ENCODE peak calls at places on chromosomes 6 and 20, in seven cellular contexts. One of them, this sample, is unnamed.

GRCh38 chr20:45985573-45985972 is 13.6 kb upstream of the ZNF335 start:
- DNase-seq in NCI-H748 treated with DMSO at 0.1 percent for 48 hours: no peak
- DNase-seq in BJ: no peak
- DNase-seq in fibroblast of lung: no peak
- DNase-seq in IMR-90: no peak
- DNase-seq in ascending aorta: no peak
- DNase-seq in NCI-H1105: no peak
- DNase-seq in this sample: no peak

GRCh38 chr6:107080036-107080435 is 35.3 kb downstream of the BEND3 start:
- DNase-seq in NCI-H748 treated with DMSO at 0.1 percent for 48 hours: no peak
- DNase-seq in ascending aorta: no peak
- DNase-seq in NCI-H1105: no peak
- DNase-seq in fibroblast of lung: no peak
- DNase-seq in IMR-90: no peak
- DNase-seq in BJ: no peak
- DNase-seq in this sample: peak

GRCh38 chr6:12173670-12174069 is 116.5 kb upstream of the EDN1 start:
- DNase-seq in ascending aorta: no peak
- DNase-seq in NCI-H1105: no peak
- DNase-seq in fibroblast of lung: no peak
- DNase-seq in IMR-90: no peak
- DNase-seq in BJ: no peak
- DNase-seq in NCI-H748 treated with DMSO at 0.1 percent for 48 hours: no peak
- DNase-seq in this sample: no peak

GRCh38 chr6:31114970-31115849 is 610 bp downstream of the PSORS1C1 start:
- DNase-seq in NCI-H748 treated with DMSO at 0.1 percent for 48 hours: no peak
- DNase-seq in IMR-90: peak
- DNase-seq in NCI-H1105: no peak
- DNase-seq in ascending aorta: no peak
- DNase-seq in BJ: no peak
- DNase-seq in fibroblast of lung: peak
- DNase-seq in this sample: no peak

GRCh38 chr20:23294166-23294565 is 56.4 kb upstream of the NXT1 start:
- DNase-seq in BJ: no peak
- DNase-seq in NCI-H1105: no peak
- DNase-seq in IMR-90: no peak
- DNase-seq in fibroblast of lung: no peak
- DNase-seq in ascending aorta: no peak
- DNase-seq in NCI-H748 treated with DMSO at 0.1 percent for 48 hours: no peak
- DNase-seq in this sample: no peak

GRCh38 chr6:83071707-83072106 is 4.2 kb downstream of the DOP1A start:
- DNase-seq in NCI-H748 treated with DMSO at 0.1 percent for 48 hours: no peak
- DNase-seq in fibroblast of lung: no peak
- DNase-seq in IMR-90: no peak
- DNase-seq in BJ: no peak
- DNase-seq in ascending aorta: no peak
- DNase-seq in NCI-H1105: no peak
- DNase-seq in this sample: no peak

GRCh38 chr20:44392776-44393607 is 37.5 kb downstream of the HNF4A start:
- DNase-seq in fibroblast of lung: no peak
- DNase-seq in IMR-90: no peak
- DNase-seq in BJ: no peak
- DNase-seq in NCI-H748 treated with DMSO at 0.1 percent for 48 hours: no peak
- DNase-seq in ascending aorta: no peak
- DNase-seq in NCI-H1105: no peak
- DNase-seq in this sample: no peak

GRCh38 chr20:47713941-47714450 is 71.3 kb downstream of the SULF2 start:
- DNase-seq in NCI-H1105: no peak
- DNase-seq in ascending aorta: no peak
- DNase-seq in BJ: no peak
- DNase-seq in fibroblast of lung: peak
- DNase-seq in NCI-H748 treated with DMSO at 0.1 percent for 48 hours: peak
- DNase-seq in IMR-90: peak
- DNase-seq in this sample: no peak

GRCh38 chr6:45827952-45828530 is 187.6 kb downstream of the CLIC5 start:
- DNase-seq in NCI-H1105: no peak
- DNase-seq in ascending aorta: no peak
- DNase-seq in fibroblast of lung: peak
- DNase-seq in BJ: no peak
- DNase-seq in IMR-90: peak
- DNase-seq in NCI-H748 treated with DMSO at 0.1 percent for 48 hours: no peak
- DNase-seq in this sample: no peak

GRCh38 chr20:32605167-32605656 is 20.1 kb upstream of the NOL4L start:
- DNase-seq in fibroblast of lung: peak
- DNase-seq in NCI-H1105: no peak
- DNase-seq in IMR-90: peak
- DNase-seq in BJ: no peak
- DNase-seq in NCI-H748 treated with DMSO at 0.1 percent for 48 hours: no peak
- DNase-seq in ascending aorta: peak
- DNase-seq in this sample: no peak

GRCh38 chr6:27720607-27721580 is 191.3 kb downstream of the OR2B2 start:
- DNase-seq in IMR-90: peak
- DNase-seq in NCI-H748 treated with DMSO at 0.1 percent for 48 hours: no peak
- DNase-seq in fibroblast of lung: peak
- DNase-seq in NCI-H1105: no peak
- DNase-seq in ascending aorta: no peak
- DNase-seq in BJ: no peak
- DNase-seq in this sample: peak

GRCh38 chr6:160678744-160679401 is 14.8 kb upstream of the LPA start:
- DNase-seq in BJ: no peak
- DNase-seq in NCI-H1105: no peak
- DNase-seq in fibroblast of lung: no peak
- DNase-seq in ascending aorta: no peak
- DNase-seq in IMR-90: no peak
- DNase-seq in NCI-H748 treated with DMSO at 0.1 percent for 48 hours: no peak
- DNase-seq in this sample: peak

GRCh38 chr6:142993977-142994376 is 49.0 kb upstream of the HIVEP2 start:
- DNase-seq in NCI-H748 treated with DMSO at 0.1 percent for 48 hours: no peak
- DNase-seq in BJ: no peak
- DNase-seq in IMR-90: no peak
- DNase-seq in fibroblast of lung: no peak
- DNase-seq in NCI-H1105: no peak
- DNase-seq in ascending aorta: no peak
- DNase-seq in this sample: no peak

GRCh38 chr6:129269076-129269475 is 386.1 kb downstream of the LAMA2 start:
- DNase-seq in ascending aorta: no peak
- DNase-seq in IMR-90: peak
- DNase-seq in NCI-H748 treated with DMSO at 0.1 percent for 48 hours: no peak
- DNase-seq in NCI-H1105: no peak
- DNase-seq in BJ: no peak
- DNase-seq in fibroblast of lung: no peak
- DNase-seq in this sample: no peak

GRCh38 chr6:51830666-51831065 is 256.7 kb downstream of the PKHD1 start:
- DNase-seq in IMR-90: no peak
- DNase-seq in NCI-H748 treated with DMSO at 0.1 percent for 48 hours: no peak
- DNase-seq in BJ: no peak
- DNase-seq in ascending aorta: no peak
- DNase-seq in fibroblast of lung: no peak
- DNase-seq in NCI-H1105: no peak
- DNase-seq in this sample: no peak

GRCh38 chr20:20548527-20549266 is 163.7 kb downstream of the RALGAPA2 start:
- DNase-seq in IMR-90: no peak
- DNase-seq in ascending aorta: no peak
- DNase-seq in NCI-H1105: peak
- DNase-seq in BJ: no peak
- DNase-seq in NCI-H748 treated with DMSO at 0.1 percent for 48 hours: peak
- DNase-seq in fibroblast of lung: no peak
- DNase-seq in this sample: no peak